ENCODE peak calls at places on chromosomes 13 and 19, in eight cellular contexts. C is upper lobe of left lung, B is H1, E is suprapubic skin, I is HepG2, L is breast epithelium, M is K562, H is transverse colon. V is an unnamed sample. For H3K4me1, the result is how much of the 10 kb centered on the place peaks cover.

GRCh38 chr19:18605196-18605545 is 1.4 kb downstream of the CRLF1 start:
- DNase-seq in C (peak), H (no peak), B (no peak), E (no peak), I (no peak), M (no peak), L (no peak), V (no peak)

GRCh38 chr13:20191311-20191901 is 1.3 kb downstream of the GJB2 start:
- DNase-seq in M (no peak), E (no peak), L (no peak), I (no peak), B (peak), H (peak), C (peak), V (peak)

GRCh38 chr19:42325896-42326771 is 699 bp downstream of the MEGF8 start:
- DNase-seq in B (no peak), M (peak), E (no peak), C (peak), H (no peak), L (no peak), I (no peak), V (no peak)

GRCh38 chr13:45228002-45228401 is 27.2 kb upstream of the KCTD4 start:
- DNase-seq in M (no peak), B (no peak), E (no peak), I (no peak), L (no peak), C (no peak), H (no peak), V (no peak)

GRCh38 chr13:113224486-113224885 is 15.1 kb downstream of the CUL4A start:
- DNase-seq in H (no peak), C (no peak), I (no peak), M (no peak), E (no peak), L (no peak), B (no peak), V (no peak)

GRCh38 chr13:25300861-25301346 is 521 bp upstream of the NUP58 start:
- DNase-seq in H (peak), I (no peak), C (peak), B (no peak), L (no peak), E (peak), M (no peak), V (no peak)

GRCh38 chr19:56314018-56314583 is 538 bp downstream of the ZSCAN5A start:
- DNase-seq in L (no peak), E (no peak), B (no peak), C (no peak), M (no peak), H (no peak), I (peak), V (no peak)

GRCh38 chr13:111367340-111367739 is 46.9 kb downstream of the TEX29 start:
- DNase-seq in C (no peak), M (no peak), B (peak), I (no peak), L (no peak), H (no peak), E (no peak), V (peak)

GRCh38 chr19:44627631-44628030 is 14.3 kb downstream of the IGSF23 start:
- DNase-seq in H (no peak), B (no peak), E (no peak), L (no peak), I (no peak), C (no peak), M (no peak), V (no peak)

GRCh38 chr19:40599331-40600085 is 1.7 kb upstream of the LTBP4 start:
- DNase-seq in E (no peak), B (no peak), H (no peak), M (no peak), I (no peak), C (peak), L (no peak), V (no peak)

GRCh38 chr13:26442541-26442940 is 114.9 kb upstream of the WASF3 start:
- DNase-seq in C (no peak), B (no peak), L (no peak), M (no peak), E (no peak), H (no peak), I (no peak), V (no peak)
- TF ChIP-seq POLR2AphosphoS5 in C (no peak), B (no peak), L (no peak), M (no peak), E (no peak), H (no peak), I (no peak), V (no peak)

GRCh38 chr13:48220592-48221300 is 12.3 kb upstream of the ITM2B start:
- DNase-seq in M (no peak), B (no peak), C (no peak), L (no peak), E (no peak), H (no peak), I (no peak), V (no peak)
- H3K4me1 ChIP-seq in M (under half), B (under half), C (under half), L (under half), E (under half), H (under half), I (under half), V (under half)

GRCh38 chr19:6481541-6482342 is at the start of gene DENND1C:
- DNase-seq in H (peak), M (peak), E (no peak), C (peak), I (peak), L (no peak), B (peak), V (no peak)
- TF ChIP-seq POLR2AphosphoS5 in H (no peak), M (no peak), E (no peak), C (peak), I (no peak), L (no peak), B (no peak), V (no peak)

DNA sequence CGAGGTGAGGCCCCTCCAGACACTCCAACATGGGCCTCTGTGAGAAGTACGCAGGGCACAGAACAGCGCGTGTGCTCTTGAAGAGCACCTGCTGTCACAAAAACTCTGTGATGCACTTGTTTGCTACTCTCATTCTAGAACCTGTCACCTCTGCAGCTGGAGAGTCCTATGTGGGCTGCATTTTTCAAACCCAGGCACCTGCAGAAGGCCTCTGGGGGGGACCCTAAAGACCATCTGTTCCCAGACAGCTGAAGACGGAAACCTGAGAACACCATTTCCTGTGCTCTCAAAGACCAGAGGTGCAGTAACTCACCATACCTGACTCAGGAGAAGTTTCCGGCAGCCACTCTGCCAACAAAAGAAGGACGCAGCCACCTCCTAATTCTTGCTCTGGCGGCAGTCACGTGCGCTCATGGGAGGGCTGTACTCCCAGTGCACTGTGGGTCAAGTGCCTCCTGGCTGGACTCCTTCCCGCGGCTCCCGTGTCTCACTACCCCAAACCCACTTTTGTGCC is 28.1 kb downstream of the RANBP3 start:
- DNase-seq in I (no peak), M (no peak), H (no peak), L (no peak), E (no peak), B (no peak), C (no peak), V (no peak)
- H3K4me1 ChIP-seq in I (under half), M (under half), H (half or more), L (under half), E (half or more), B (half or more), C (half or more), V (half or more)

DNA sequence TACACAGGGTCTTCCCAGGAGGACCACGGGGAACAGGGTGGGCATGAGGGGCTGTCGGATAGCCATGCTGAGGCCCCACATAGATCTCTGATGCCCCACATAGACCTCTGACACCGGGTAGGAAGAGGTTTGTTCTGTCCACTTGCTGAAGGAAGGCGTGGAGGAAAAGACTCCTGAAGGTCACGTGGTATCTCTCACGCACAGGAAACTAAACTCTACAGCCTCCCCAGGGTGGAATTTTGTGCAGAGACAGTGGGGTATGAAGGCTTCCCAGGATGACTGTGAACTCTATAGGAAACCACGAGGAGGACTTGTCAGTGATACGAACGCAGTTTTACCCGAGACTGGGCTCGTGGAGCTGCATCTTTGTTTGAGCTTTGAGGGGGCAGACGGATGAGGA is 2.8 kb downstream of the EVI5L start:
- DNase-seq in M (no peak), H (no peak), L (no peak), C (no peak), B (no peak), I (no peak), E (no peak), V (no peak)
- TF ChIP-seq POLR2AphosphoS5 in M (no peak), H (no peak), L (no peak), C (no peak), B (no peak), I (no peak), E (no peak), V (no peak)

GRCh38 chr19:16441661-16442071 is 30.1 kb downstream of the EPS15L1 start:
- DNase-seq in C (no peak), B (peak), H (no peak), L (no peak), E (no peak), M (peak), I (no peak), V (no peak)

GRCh38 chr19:16433986-16434385 is 37.8 kb downstream of the EPS15L1 start:
- DNase-seq in M (no peak), I (no peak), B (no peak), C (no peak), E (no peak), H (no peak), L (no peak), V (no peak)

GRCh38 chr19:16436780-16437179 is 35.0 kb downstream of the EPS15L1 start:
- DNase-seq in L (no peak), E (no peak), I (no peak), M (no peak), B (no peak), C (no peak), H (no peak), V (no peak)

GRCh38 chr19:16435238-16435911 is 36.4 kb downstream of the EPS15L1 start:
- DNase-seq in C (no peak), I (no peak), E (no peak), L (peak), M (no peak), H (peak), B (no peak), V (no peak)

GRCh38 chr19:16435999-16436650 is 35.6 kb downstream of the EPS15L1 start:
- DNase-seq in H (no peak), B (no peak), C (no peak), I (no peak), M (peak), L (no peak), E (no peak), V (no peak)
- H3K4me1 ChIP-seq in H (under half), B (under half), C (under half), I (under half), M (under half), L (under half), E (under half), V (under half)

DNA sequence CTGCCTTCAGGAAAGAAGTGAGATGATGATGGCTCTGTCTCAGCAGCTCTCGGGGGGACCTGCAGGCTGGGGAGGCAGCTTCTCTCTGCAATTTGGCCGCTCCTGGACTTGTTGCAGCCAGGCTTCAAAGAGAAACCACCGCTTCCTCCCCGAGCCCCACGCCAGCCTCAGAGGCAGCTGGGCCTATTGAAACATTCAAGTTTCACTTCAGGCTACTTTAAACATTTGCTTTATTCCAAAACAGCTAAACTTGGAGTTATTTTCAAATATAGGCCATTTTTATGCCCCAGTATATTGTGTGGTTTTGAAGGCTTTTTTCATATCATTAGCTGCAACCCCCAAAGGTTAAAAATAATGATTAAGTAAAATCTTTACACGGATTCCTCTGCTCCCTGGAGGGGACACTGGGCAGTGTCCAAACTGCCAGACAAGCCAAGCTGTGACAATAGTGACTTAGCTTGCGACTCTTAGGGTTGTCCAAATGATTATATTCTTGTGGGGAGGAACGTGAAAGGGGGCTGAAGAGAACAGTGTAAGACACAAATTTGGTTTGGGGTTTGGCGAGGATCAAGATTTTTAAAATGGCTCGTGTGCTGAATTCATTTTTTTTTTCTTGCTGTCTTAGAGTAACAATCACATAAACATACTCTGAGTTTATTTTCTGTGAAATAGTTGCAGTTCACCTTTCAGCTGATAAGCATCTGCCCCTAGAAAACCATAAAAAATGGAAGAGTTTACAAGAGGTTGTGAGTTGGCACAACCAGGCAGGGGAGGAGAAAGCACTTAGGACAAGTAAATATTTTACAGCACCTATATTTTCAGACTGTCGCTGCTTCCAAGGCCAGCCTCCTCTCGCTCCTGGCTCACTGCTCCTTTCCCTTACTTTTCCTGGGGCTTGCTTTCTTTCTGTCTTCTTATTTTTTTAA is 330.6 kb downstream of the DLEU7 start:
- DNase-seq in E (no peak), I (peak), H (peak), B (no peak), L (peak), M (no peak), C (peak), V (no peak)
- TF ChIP-seq POLR2AphosphoS5 in E (no peak), I (no peak), H (peak), B (no peak), L (no peak), M (no peak), C (no peak), V (no peak)

GRCh38 chr19:4971816-4972495 is 3.0 kb downstream of the KDM4B start:
- DNase-seq in C (no peak), I (no peak), E (peak), H (no peak), L (no peak), B (no peak), M (no peak), V (no peak)
- H3K4me1 ChIP-seq in C (half or more), I (half or more), E (half or more), H (under half), L (under half), B (under half), M (half or more), V (half or more)